ENCODE peak calls at places on chromosomes 5 and 9, in seven cellular contexts. G is GDM1, Q is IMR-90, E is NCI-H524, N is NCI-H82, P is GM04504, Z is ELF-1. O is an unnamed sample.

GRCh38 chr5:151062405-151063135 is 18.3 kb downstream of the TNIP1 start:
- DNase-seq in G (no peak), Q (no peak), E (no peak), N (no peak), P (no peak), Z (no peak), O (no peak)

GRCh38 chr5:12805165-12805698 is 901.0 kb upstream of the CTNND2 start:
- DNase-seq in G (no peak), Q (no peak), E (no peak), N (no peak), P (no peak), Z (no peak), O (no peak)

GRCh38 chr9:35553670-35554543 is 51.2 kb upstream of the TESK1 start:
- DNase-seq in G (peak), Q (peak), E (peak), N (peak), P (peak), Z (peak), O (peak)

GRCh38 chr9:28661853-28662252 is 1088.6 kb upstream of the C9orf72 start:
- DNase-seq in G (no peak), Q (no peak), E (no peak), N (no peak), P (no peak), Z (no peak), O (no peak)

GRCh38 chr5:101278011-101278687 is 375.1 kb upstream of the ST8SIA4 start:
- DNase-seq in G (no peak), Q (peak), E (no peak), N (no peak), P (no peak), Z (no peak), O (no peak)

GRCh38 chr9:135671591-135672041 is 8.5 kb downstream of the LCN9 start:
- DNase-seq in G (no peak), Q (no peak), E (no peak), N (peak), P (no peak), Z (peak), O (no peak)

GRCh38 chr5:42636946-42637345 is 119.7 kb upstream of the CCDC152 start:
- DNase-seq in G (no peak), Q (no peak), E (no peak), N (no peak), P (no peak), Z (no peak), O (no peak)

GRCh38 chr5:123585871-123586270 is 73.9 kb downstream of the CSNK1G3 start:
- DNase-seq in G (no peak), Q (no peak), E (no peak), N (no peak), P (no peak), Z (no peak), O (no peak)

GRCh38 chr5:39998518-39998917 is 573.7 kb upstream of the DAB2 start:
- DNase-seq in G (no peak), Q (no peak), E (no peak), N (no peak), P (peak), Z (no peak), O (peak)

GRCh38 chr5:124057161-124057814 is 545.3 kb downstream of the CSNK1G3 start:
- DNase-seq in G (peak), Q (no peak), E (peak), N (peak), P (no peak), Z (no peak), O (no peak)

GRCh38 chr5:158590936-158591863 is 508.5 kb downstream of the EBF1 start:
- DNase-seq in G (no peak), Q (no peak), E (peak), N (peak), P (no peak), Z (peak), O (peak)

GRCh38 chr5:5341531-5342292 is 80.8 kb upstream of the ICE1 start:
- DNase-seq in G (no peak), Q (no peak), E (no peak), N (no peak), P (peak), Z (no peak), O (no peak)

GRCh38 chr5:150335778-150336177 is 21.7 kb upstream of the TCOF1 start:
- DNase-seq in G (no peak), Q (peak), E (no peak), N (no peak), P (no peak), Z (no peak), O (no peak)

GRCh38 chr9:122005597-122005996 is 87.5 kb downstream of the TTLL11 start:
- DNase-seq in G (no peak), Q (peak), E (peak), N (peak), P (no peak), Z (no peak), O (no peak)

GRCh38 chr5:174531782-174532191 is 192.6 kb upstream of the MSX2 start:
- DNase-seq in G (peak), Q (no peak), E (no peak), N (peak), P (no peak), Z (peak), O (no peak)

GRCh38 chr9:1120500-1120899 is 70.3 kb downstream of the DMRT2 start:
- DNase-seq in G (no peak), Q (no peak), E (no peak), N (no peak), P (no peak), Z (no peak), O (no peak)

GRCh38 chr5:62260510-62260909 is 45.5 kb upstream of the KIF2A start:
- DNase-seq in G (no peak), Q (no peak), E (peak), N (no peak), P (no peak), Z (no peak), O (no peak)

GRCh38 chr5:153896701-153897100 is 142.0 kb downstream of the FAM114A2 start:
- DNase-seq in G (no peak), Q (peak), E (peak), N (peak), P (peak), Z (no peak), O (no peak)

GRCh38 chr5:4737868-4738267 is 402.3 kb upstream of the ADAMTS16 start:
- DNase-seq in G (no peak), Q (no peak), E (peak), N (no peak), P (no peak), Z (no peak), O (no peak)

GRCh38 chr5:66796306-66797292 is 200.4 kb downstream of the MAST4 start:
- DNase-seq in G (no peak), Q (peak), E (no peak), N (peak), P (no peak), Z (no peak), O (no peak)

GRCh38 chr5:125326114-125326513 is 579.7 kb upstream of the ZNF608 start:
- DNase-seq in G (no peak), Q (peak), E (peak), N (peak), P (peak), Z (no peak), O (peak)

GRCh38 chr5:2188661-2189060 is 305.9 kb upstream of the IRX4 start:
- DNase-seq in G (no peak), Q (no peak), E (no peak), N (no peak), P (no peak), Z (no peak), O (no peak)

GRCh38 chr5:132839426-132840301 is 9.2 kb upstream of the SHROOM1 start:
- DNase-seq in G (no peak), Q (peak), E (no peak), N (no peak), P (no peak), Z (peak), O (no peak)

GRCh38 chr9:107593224-107593870 is 103.8 kb upstream of the KLF4 start:
- DNase-seq in G (no peak), Q (no peak), E (no peak), N (no peak), P (no peak), Z (no peak), O (no peak)